ENCODE peak calls at places on chromosomes 4 and X, in nine cellular contexts. L, F, I, X, C, Z, W, D and E are unnamed samples.

GRCh38 chr4:126710935-126711334 is 921.8 kb upstream of the INTU start:
- DNase-seq in L (no peak), F (no peak), I (no peak), X (no peak), C (no peak), Z (no peak), W (no peak), D (no peak), E (no peak)

GRCh38 chrX:26253526-26253925 is 37.6 kb downstream of the MAGEB5 start:
- DNase-seq in L (no peak), F (no peak), I (no peak), X (no peak), C (peak), Z (no peak), W (no peak), D (no peak), E (no peak)

GRCh38 chrX:119503484-119503861 is 35.2 kb downstream of the SLC25A5 start:
- DNase-seq in L (no peak), F (no peak), I (no peak), X (peak), C (peak), Z (no peak), W (peak), D (peak), E (no peak)

GRCh38 chr4:5757954-5758353 is 47.0 kb downstream of the EVC start:
- DNase-seq in L (no peak), F (no peak), I (no peak), X (peak), C (no peak), Z (peak), W (no peak), D (no peak), E (no peak)

GRCh38 chr4:106046083-106046482 is 150.8 kb downstream of the NPNT start:
- DNase-seq in L (no peak), F (no peak), I (no peak), X (no peak), C (no peak), Z (no peak), W (no peak), D (no peak), E (no peak)

GRCh38 chr4:17276821-17277220 is 235.1 kb downstream of the QDPR start:
- DNase-seq in L (no peak), F (no peak), I (no peak), X (no peak), C (no peak), Z (no peak), W (peak), D (peak), E (no peak)

GRCh38 chr4:41134581-41134980 is 79.8 kb downstream of the APBB2 start:
- DNase-seq in L (no peak), F (no peak), I (no peak), X (no peak), C (no peak), Z (no peak), W (no peak), D (no peak), E (no peak)

GRCh38 chrX:41090568-41091238 is 5.5 kb downstream of the USP9X start:
- DNase-seq in L (no peak), F (no peak), I (no peak), X (no peak), C (no peak), Z (no peak), W (no peak), D (no peak), E (no peak)

GRCh38 chr4:158870282-158871049 is 101.6 kb downstream of the FNIP2 start:
- DNase-seq in L (no peak), F (no peak), I (no peak), X (no peak), C (no peak), Z (no peak), W (no peak), D (no peak), E (no peak)

GRCh38 chr4:176467011-176467410 is 147.2 kb downstream of the SPCS3 start:
- DNase-seq in L (no peak), F (no peak), I (no peak), X (no peak), C (no peak), Z (no peak), W (no peak), D (no peak), E (no peak)

GRCh38 chrX:23779025-23779424 is 3.9 kb upstream of the SAT1 start:
- DNase-seq in L (no peak), F (no peak), I (no peak), X (no peak), C (peak), Z (no peak), W (peak), D (peak), E (no peak)

GRCh38 chr4:146975535-146975934 is 29.9 kb upstream of the TTC29 start:
- DNase-seq in L (no peak), F (no peak), I (no peak), X (no peak), C (no peak), Z (no peak), W (peak), D (no peak), E (no peak)

GRCh38 chrX:23503835-23504539 is 163.3 kb upstream of the PRDX4 start:
- DNase-seq in L (no peak), F (no peak), I (no peak), X (peak), C (peak), Z (no peak), W (peak), D (peak), E (no peak)

GRCh38 chr4:26126135-26126718 is 194.6 kb upstream of the RBPJ start:
- DNase-seq in L (no peak), F (no peak), I (no peak), X (no peak), C (no peak), Z (no peak), W (no peak), D (no peak), E (peak)

GRCh38 chr4:2085496-2085901 is 26.4 kb downstream of the NAT8L start:
- DNase-seq in L (no peak), F (no peak), I (no peak), X (no peak), C (no peak), Z (peak), W (no peak), D (no peak), E (no peak)

GRCh38 chr4:53784112-53784511 is 192.8 kb upstream of the LNX1 start:
- DNase-seq in L (no peak), F (no peak), I (no peak), X (no peak), C (no peak), Z (no peak), W (no peak), D (no peak), E (no peak)

GRCh38 chr4:144267084-144267483 is 126.6 kb upstream of the GYPA start:
- DNase-seq in L (no peak), F (no peak), I (no peak), X (no peak), C (no peak), Z (no peak), W (no peak), D (no peak), E (no peak)

GRCh38 chr4:184510431-184510830 is 36.1 kb upstream of the IRF2 start:
- DNase-seq in L (no peak), F (no peak), I (no peak), X (no peak), C (no peak), Z (no peak), W (no peak), D (no peak), E (no peak)

GRCh38 chr4:101037938-101038413 is 309.4 kb downstream of the PPP3CA start:
- DNase-seq in L (no peak), F (no peak), I (no peak), X (no peak), C (no peak), Z (no peak), W (no peak), D (no peak), E (peak)

GRCh38 chrX:2540426-2540942 is 39.7 kb upstream of the DHRSX start:
- DNase-seq in L (no peak), F (no peak), I (no peak), X (no peak), C (peak), Z (no peak), W (peak), D (no peak), E (no peak)